ENCODE peak calls at places on chromosomes 16 and 17, in six cellular contexts. One of them, this sample, is unnamed.
A peak's percentile ranks its signal among the peaks of the same experiment; 100 is the strongest.

GRCh38 chr16:54007504-54007903 is 279.1 kb downstream of the IRX3 start:
- DNase-seq in progenitor cell of endocrine pancreas: no peak
- DNase-seq in activated naive CD4-positive, alpha-beta T cell treated with anti-CD3 and anti-CD28 coated beads for 36 hours: no peak
- DNase-seq in right cardiac atrium: no peak
- DNase-seq in germinal center: no peak
- DNase-seq in left colon: no peak
- DNase-seq in this sample: no peak

GRCh38 chr16:85878407-85878806 is 20.6 kb upstream of the IRF8 start:
- DNase-seq in activated naive CD4-positive, alpha-beta T cell treated with anti-CD3 and anti-CD28 coated beads for 36 hours: no peak
- DNase-seq in left colon: no peak
- DNase-seq in germinal center: no peak
- DNase-seq in right cardiac atrium: no peak
- DNase-seq in progenitor cell of endocrine pancreas: no peak
- DNase-seq in this sample: no peak

GRCh38 chr16:57304169-57305061 is 19.9 kb upstream of the PLLP start:
- DNase-seq in right cardiac atrium: peak; percentile 78
- DNase-seq in progenitor cell of endocrine pancreas: no peak
- DNase-seq in activated naive CD4-positive, alpha-beta T cell treated with anti-CD3 and anti-CD28 coated beads for 36 hours: no peak
- DNase-seq in germinal center: no peak
- DNase-seq in left colon: peak; percentile 57
- DNase-seq in this sample: peak; percentile 82

GRCh38 chr16:66539628-66540469 is 10.1 kb downstream of the TK2 start:
- DNase-seq in progenitor cell of endocrine pancreas: no peak
- DNase-seq in activated naive CD4-positive, alpha-beta T cell treated with anti-CD3 and anti-CD28 coated beads for 36 hours: no peak
- DNase-seq in germinal center: no peak
- DNase-seq in right cardiac atrium: no peak
- DNase-seq in left colon: no peak
- DNase-seq in this sample: no peak

GRCh38 chr17:2233441-2233947 is 70.1 kb downstream of the SMG6 start:
- DNase-seq in progenitor cell of endocrine pancreas: no peak
- DNase-seq in germinal center: no peak
- DNase-seq in activated naive CD4-positive, alpha-beta T cell treated with anti-CD3 and anti-CD28 coated beads for 36 hours: no peak
- DNase-seq in right cardiac atrium: peak; percentile 73
- DNase-seq in left colon: no peak
- DNase-seq in this sample: no peak

GRCh38 chr16:49747654-49748053 is 108.3 kb downstream of the ZNF423 start:
- DNase-seq in activated naive CD4-positive, alpha-beta T cell treated with anti-CD3 and anti-CD28 coated beads for 36 hours: no peak
- DNase-seq in germinal center: no peak
- DNase-seq in left colon: no peak
- DNase-seq in progenitor cell of endocrine pancreas: no peak
- DNase-seq in right cardiac atrium: no peak
- DNase-seq in this sample: no peak

GRCh38 chr16:29815032-29815721 is 775 bp upstream of the PAGR1 start:
- DNase-seq in right cardiac atrium: peak; percentile 80
- DNase-seq in germinal center: no peak
- DNase-seq in activated naive CD4-positive, alpha-beta T cell treated with anti-CD3 and anti-CD28 coated beads for 36 hours: peak; percentile 60
- DNase-seq in progenitor cell of endocrine pancreas: no peak
- DNase-seq in left colon: peak; percentile 68
- DNase-seq in this sample: peak; percentile 52

GRCh38 chr16:68265078-68265925 is 976 bp downstream of the SLC7A6 start:
- DNase-seq in progenitor cell of endocrine pancreas: no peak
- DNase-seq in germinal center: peak; percentile 38
- DNase-seq in left colon: peak; percentile 71
- DNase-seq in activated naive CD4-positive, alpha-beta T cell treated with anti-CD3 and anti-CD28 coated beads for 36 hours: peak; percentile 87
- DNase-seq in right cardiac atrium: peak; percentile 80
- DNase-seq in this sample: peak; percentile 69

GRCh38 chr16:31094088-31094423 is 541 bp downstream of the VKORC1 start:
- DNase-seq in germinal center: no peak
- DNase-seq in progenitor cell of endocrine pancreas: no peak
- DNase-seq in right cardiac atrium: peak; percentile 54
- DNase-seq in left colon: no peak
- DNase-seq in activated naive CD4-positive, alpha-beta T cell treated with anti-CD3 and anti-CD28 coated beads for 36 hours: peak; percentile 12
- DNase-seq in this sample: no peak

This sample was measured in MG63.